ENCODE peak calls at places on chromosomes 16 and 17, in eight cellular contexts. S, N, O, E, Q, J, B and M are unnamed samples.

GRCh38 chr17:41835214-41835799 is 725 bp downstream of the NT5C3B start:
- DNase-seq in S (no peak), N (no peak), O (no peak), E (no peak), Q (no peak), J (no peak), B (no peak), M (no peak)

GRCh38 chr17:74480290-74480689 is 13.9 kb downstream of the CD300A start:
- DNase-seq in S (no peak), N (no peak), O (no peak), E (no peak), Q (no peak), J (no peak), B (no peak), M (no peak)

GRCh38 chr17:60231234-60231633 is 81.5 kb downstream of the CA4 start:
- DNase-seq in S (no peak), N (no peak), O (no peak), E (no peak), Q (no peak), J (no peak), B (no peak), M (peak)

GRCh38 chr16:47492428-47493357 is 31.6 kb downstream of the PHKB start:
- DNase-seq in S (no peak), N (no peak), O (no peak), E (peak), Q (no peak), J (peak), B (no peak), M (no peak)

GRCh38 chr17:72297326-72298115 is 176.7 kb downstream of the SOX9 start:
- DNase-seq in S (no peak), N (no peak), O (no peak), E (no peak), Q (no peak), J (no peak), B (peak), M (peak)

GRCh38 chr17:40542562-40543411 is 22.5 kb downstream of the CCR7 start:
- DNase-seq in S (no peak), N (no peak), O (no peak), E (peak), Q (peak), J (no peak), B (no peak), M (peak)

GRCh38 chr17:56786989-56787482 is 46.7 kb downstream of the C17orf67 start:
- DNase-seq in S (no peak), N (no peak), O (peak), E (no peak), Q (peak), J (peak), B (no peak), M (peak)

GRCh38 chr17:68497885-68498319 is 14.3 kb upstream of the PRKAR1A start:
- DNase-seq in S (no peak), N (no peak), O (no peak), E (no peak), Q (no peak), J (peak), B (no peak), M (no peak)

GRCh38 chr16:69823831-69824563 is 61.9 kb downstream of the WWP2 start:
- DNase-seq in S (no peak), N (no peak), O (no peak), E (peak), Q (no peak), J (no peak), B (no peak), M (no peak)

GRCh38 chr16:3461120-3461519 is 17.6 kb downstream of the NAA60 start:
- DNase-seq in S (no peak), N (no peak), O (no peak), E (no peak), Q (no peak), J (no peak), B (no peak), M (peak)

GRCh38 chr16:20300312-20301097 is 26.8 kb downstream of the GP2 start:
- DNase-seq in S (no peak), N (peak), O (no peak), E (no peak), Q (no peak), J (no peak), B (peak), M (peak)

GRCh38 chr16:17346441-17346773 is 124.4 kb downstream of the XYLT1 start:
- DNase-seq in S (no peak), N (no peak), O (no peak), E (no peak), Q (no peak), J (no peak), B (no peak), M (no peak)